ENCODE peak calls at places on chromosomes 13 and 19, in nine cellular contexts. One of them, this sample, is unnamed.

GRCh38 chr19:8423821-8424223 is 10.7 kb downstream of the MARCHF2 start:
- DNase-seq in brain microvascular endothelial cell: peak; percentile 97
- DNase-seq in progenitor cell of endocrine pancreas: peak; percentile 25
- DNase-seq in heart right ventricle: peak; percentile 96
- DNase-seq in left ventricle myocardium inferior: peak; percentile 94
- DNase-seq in PC-9: peak; percentile 91
- DNase-seq in type B pancreatic cell: no peak
- DNase-seq in IMR-90: peak; percentile 97
- DNase-seq in pancreas: peak; percentile 57
- DNase-seq in this sample: peak; percentile 82

GRCh38 chr19:660793-661426 is 2.1 kb downstream of the RNF126 start:
- DNase-seq in heart right ventricle: no peak
- DNase-seq in brain microvascular endothelial cell: no peak
- DNase-seq in left ventricle myocardium inferior: no peak
- DNase-seq in PC-9: no peak
- DNase-seq in pancreas: no peak
- DNase-seq in IMR-90: no peak
- DNase-seq in type B pancreatic cell: no peak
- DNase-seq in progenitor cell of endocrine pancreas: no peak
- DNase-seq in this sample: no peak

GRCh38 chr19:46776927-46777911 is 11.2 kb downstream of the SLC1A5 start:
- DNase-seq in PC-9: no peak
- DNase-seq in heart right ventricle: no peak
- DNase-seq in pancreas: no peak
- DNase-seq in progenitor cell of endocrine pancreas: no peak
- DNase-seq in type B pancreatic cell: no peak
- DNase-seq in IMR-90: no peak
- DNase-seq in left ventricle myocardium inferior: no peak
- DNase-seq in brain microvascular endothelial cell: no peak
- DNase-seq in this sample: peak; percentile 44

GRCh38 chr13:21671793-21672680 is 1.2 kb downstream of the FGF9 start:
- DNase-seq in pancreas: no peak
- DNase-seq in IMR-90: no peak
- DNase-seq in left ventricle myocardium inferior: no peak
- DNase-seq in brain microvascular endothelial cell: no peak
- DNase-seq in heart right ventricle: no peak
- DNase-seq in type B pancreatic cell: no peak
- DNase-seq in progenitor cell of endocrine pancreas: no peak
- DNase-seq in PC-9: no peak
- DNase-seq in this sample: no peak

GRCh38 chr13:99176309-99177276 is 24.1 kb upstream of the UBAC2 start:
- DNase-seq in PC-9: peak; percentile 76
- DNase-seq in pancreas: peak; percentile 50
- DNase-seq in left ventricle myocardium inferior: peak; percentile 65
- DNase-seq in type B pancreatic cell: peak; percentile 79
- DNase-seq in IMR-90: peak; percentile 43
- DNase-seq in brain microvascular endothelial cell: peak; percentile 38
- DNase-seq in progenitor cell of endocrine pancreas: peak; percentile 71
- DNase-seq in heart right ventricle: peak; percentile 73
- DNase-seq in this sample: peak; percentile 75

GRCh38 chr19:55080915-55081772 is 5.5 kb downstream of the EPS8L1 start:
- DNase-seq in IMR-90: peak; percentile 44
- DNase-seq in left ventricle myocardium inferior: peak; percentile 73
- DNase-seq in PC-9: no peak
- DNase-seq in brain microvascular endothelial cell: peak; percentile 73
- DNase-seq in pancreas: peak; percentile 72
- DNase-seq in progenitor cell of endocrine pancreas: peak; percentile 59
- DNase-seq in heart right ventricle: peak; percentile 73
- DNase-seq in type B pancreatic cell: no peak
- DNase-seq in this sample: peak; percentile 91

GRCh38 chr13:110964229-110965037 is 49.6 kb upstream of the ANKRD10 start:
- DNase-seq in heart right ventricle: no peak
- DNase-seq in progenitor cell of endocrine pancreas: no peak
- DNase-seq in type B pancreatic cell: no peak
- DNase-seq in left ventricle myocardium inferior: no peak
- DNase-seq in brain microvascular endothelial cell: no peak
- DNase-seq in PC-9: no peak
- DNase-seq in pancreas: no peak
- DNase-seq in IMR-90: no peak
- DNase-seq in this sample: no peak

GRCh38 chr19:42003506-42004294 is 9.7 kb upstream of the ATP1A3 start:
- DNase-seq in left ventricle myocardium inferior: no peak
- DNase-seq in IMR-90: no peak
- DNase-seq in heart right ventricle: no peak
- DNase-seq in progenitor cell of endocrine pancreas: no peak
- DNase-seq in type B pancreatic cell: no peak
- DNase-seq in pancreas: no peak
- DNase-seq in PC-9: no peak
- DNase-seq in brain microvascular endothelial cell: no peak
- DNase-seq in this sample: no peak

DNA sequence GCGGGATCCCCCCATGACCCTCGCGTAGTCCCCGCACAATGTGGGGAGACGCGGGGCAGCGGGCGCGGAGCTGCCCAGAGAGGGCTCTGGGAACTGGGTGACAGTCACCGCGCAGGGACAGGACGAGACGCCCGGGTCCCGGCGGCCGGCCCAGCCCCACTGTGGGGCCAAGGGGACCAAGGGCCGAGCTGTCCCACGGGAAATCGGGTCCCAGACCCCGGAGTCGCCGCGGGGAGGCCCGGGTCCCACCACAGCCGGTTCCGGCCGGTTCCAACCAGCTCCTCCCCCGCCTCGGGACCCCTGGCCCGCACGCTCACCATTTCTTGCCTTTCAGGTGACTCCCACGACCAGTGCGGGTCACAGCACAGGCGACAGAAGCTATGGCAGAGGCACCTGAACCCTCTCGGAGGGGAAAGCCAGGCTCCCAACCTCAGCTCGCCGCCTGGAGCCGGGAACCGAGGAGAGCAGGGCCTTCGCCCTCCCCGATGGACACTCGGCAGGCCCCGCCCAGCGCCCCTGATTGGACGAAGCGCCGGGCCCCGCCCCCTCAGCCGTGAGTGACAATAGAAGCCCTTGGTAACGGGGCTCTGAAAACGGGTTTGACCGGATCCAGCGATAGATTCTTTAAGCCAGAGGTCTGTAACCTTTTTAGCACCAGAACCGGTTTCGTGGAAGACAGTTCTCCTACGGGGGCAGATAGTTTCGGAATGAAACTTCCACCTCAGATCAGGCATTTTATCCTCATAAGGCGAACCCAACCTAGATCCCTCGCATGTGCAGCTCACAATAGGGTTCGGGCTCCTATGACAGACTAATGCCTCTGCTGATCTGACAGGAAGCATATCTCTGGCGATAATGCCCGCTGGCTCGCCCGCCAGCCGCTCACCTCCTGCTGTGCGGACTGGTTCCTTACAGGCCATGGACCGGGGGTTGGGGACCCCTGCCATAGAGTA is at the start of gene ZNF433:
- DNase-seq in heart right ventricle: peak; percentile 96
- DNase-seq in brain microvascular endothelial cell: peak; percentile 90
- DNase-seq in type B pancreatic cell: peak; percentile 94
- DNase-seq in progenitor cell of endocrine pancreas: peak; percentile 98
- DNase-seq in pancreas: peak; percentile 98
- DNase-seq in IMR-90: peak; percentile 71
- DNase-seq in left ventricle myocardium inferior: peak; percentile 96
- DNase-seq in PC-9: peak; percentile 96
- DNase-seq in this sample: peak; percentile 98
- TF ChIP-seq CTCF in heart right ventricle: no peak
- TF ChIP-seq CTCF in brain microvascular endothelial cell: no peak
- TF ChIP-seq CTCF in type B pancreatic cell: peak; percentile 18
- TF ChIP-seq CTCF in progenitor cell of endocrine pancreas: peak; percentile 10
- TF ChIP-seq CTCF in pancreas: no peak
- TF ChIP-seq CTCF in IMR-90: no peak
- TF ChIP-seq CTCF in left ventricle myocardium inferior: no peak
- TF ChIP-seq CTCF in PC-9: no peak
- TF ChIP-seq CTCF in this sample: no peak

GRCh38 chr13:113953561-113953960 is 20.3 kb downstream of the C13orf46 start:
- DNase-seq in type B pancreatic cell: no peak
- DNase-seq in brain microvascular endothelial cell: no peak
- DNase-seq in PC-9: no peak
- DNase-seq in heart right ventricle: no peak
- DNase-seq in progenitor cell of endocrine pancreas: no peak
- DNase-seq in IMR-90: no peak
- DNase-seq in pancreas: no peak
- DNase-seq in left ventricle myocardium inferior: peak; percentile 10
- DNase-seq in this sample: no peak

GRCh38 chr13:113955691-113956090 is 18.2 kb downstream of the C13orf46 start:
- DNase-seq in heart right ventricle: no peak
- DNase-seq in left ventricle myocardium inferior: no peak
- DNase-seq in progenitor cell of endocrine pancreas: no peak
- DNase-seq in PC-9: no peak
- DNase-seq in pancreas: no peak
- DNase-seq in type B pancreatic cell: no peak
- DNase-seq in IMR-90: no peak
- DNase-seq in brain microvascular endothelial cell: no peak
- DNase-seq in this sample: no peak

GRCh38 chr13:113955235-113955634 is 18.6 kb downstream of the C13orf46 start:
- DNase-seq in heart right ventricle: no peak
- DNase-seq in left ventricle myocardium inferior: no peak
- DNase-seq in type B pancreatic cell: no peak
- DNase-seq in progenitor cell of endocrine pancreas: no peak
- DNase-seq in pancreas: no peak
- DNase-seq in brain microvascular endothelial cell: no peak
- DNase-seq in IMR-90: no peak
- DNase-seq in PC-9: no peak
- DNase-seq in this sample: no peak

GRCh38 chr13:113952983-113953520 is 20.8 kb downstream of the C13orf46 start:
- DNase-seq in left ventricle myocardium inferior: no peak
- DNase-seq in brain microvascular endothelial cell: no peak
- DNase-seq in heart right ventricle: no peak
- DNase-seq in pancreas: no peak
- DNase-seq in type B pancreatic cell: no peak
- DNase-seq in progenitor cell of endocrine pancreas: no peak
- DNase-seq in PC-9: no peak
- DNase-seq in IMR-90: no peak
- DNase-seq in this sample: no peak

DNA sequence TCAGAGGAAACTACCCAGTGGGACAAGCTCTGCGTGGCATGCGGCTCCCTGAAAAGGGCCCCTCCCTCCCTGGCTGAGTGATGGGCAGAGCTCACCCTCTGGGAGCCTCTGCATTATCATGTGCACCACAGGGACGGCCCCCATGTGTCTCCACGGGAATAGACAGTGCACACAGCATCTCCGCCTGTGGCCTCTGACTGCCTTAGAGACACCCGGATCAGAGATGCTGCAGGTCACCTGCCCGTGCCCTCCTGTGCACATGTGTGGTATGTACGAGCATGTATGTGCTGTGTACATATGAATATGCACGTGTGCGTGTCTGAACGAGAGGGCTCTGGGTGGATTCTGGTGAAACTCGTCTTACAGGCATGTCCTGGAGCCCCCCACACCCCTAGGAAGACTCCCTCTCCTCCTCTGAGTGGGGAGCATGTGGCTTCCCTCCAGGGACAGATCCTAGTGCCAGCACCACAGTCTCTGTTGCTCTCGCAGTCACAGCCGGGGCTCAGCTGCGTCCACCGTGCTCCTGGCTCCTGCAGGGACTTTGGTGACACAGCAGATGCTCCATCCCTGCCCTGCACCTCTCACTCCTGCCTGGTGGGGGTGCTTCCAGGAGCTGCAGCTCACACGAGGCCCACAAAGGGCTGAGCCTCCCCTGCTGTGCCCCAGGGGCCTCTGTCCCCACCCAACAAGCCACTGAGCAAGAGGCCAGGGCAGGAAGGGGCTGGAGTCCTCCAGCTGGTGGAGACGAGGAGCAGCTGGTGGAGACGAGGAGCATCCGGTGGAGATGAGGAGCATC is 19.6 kb downstream of the C13orf46 start:
- DNase-seq in pancreas: no peak
- DNase-seq in IMR-90: no peak
- DNase-seq in left ventricle myocardium inferior: peak; percentile 9
- DNase-seq in progenitor cell of endocrine pancreas: no peak
- DNase-seq in heart right ventricle: no peak
- DNase-seq in brain microvascular endothelial cell: no peak
- DNase-seq in PC-9: no peak
- DNase-seq in type B pancreatic cell: no peak
- DNase-seq in this sample: no peak
- TF ChIP-seq CTCF in pancreas: no peak
- TF ChIP-seq CTCF in IMR-90: no peak
- TF ChIP-seq CTCF in left ventricle myocardium inferior: no peak
- TF ChIP-seq CTCF in progenitor cell of endocrine pancreas: no peak
- TF ChIP-seq CTCF in heart right ventricle: no peak
- TF ChIP-seq CTCF in brain microvascular endothelial cell: no peak
- TF ChIP-seq CTCF in PC-9: peak; percentile 28
- TF ChIP-seq CTCF in type B pancreatic cell: no peak
- TF ChIP-seq CTCF in this sample: no peak

DNA sequence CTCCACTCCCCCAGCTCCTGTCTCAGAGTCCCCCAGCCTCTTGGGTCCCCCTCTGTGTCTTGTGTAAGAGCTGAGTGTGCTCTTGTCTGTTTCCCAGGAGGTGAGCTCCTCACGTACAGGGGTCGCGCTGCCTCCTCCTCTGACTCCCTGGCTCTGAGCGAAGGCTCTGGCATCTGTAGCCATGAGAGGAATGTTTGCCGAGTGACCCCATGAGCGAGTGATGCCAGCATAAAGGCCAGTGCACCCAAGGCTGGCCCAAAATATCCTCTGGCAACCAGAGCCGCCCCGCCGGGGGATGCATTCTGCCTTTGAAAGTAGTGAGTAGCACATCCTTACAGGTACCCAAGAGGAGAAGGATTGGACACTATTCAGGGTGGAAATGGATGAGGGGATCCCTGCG is 26.2 kb upstream of the C19orf12 start:
- DNase-seq in left ventricle myocardium inferior: no peak
- DNase-seq in progenitor cell of endocrine pancreas: no peak
- DNase-seq in pancreas: no peak
- DNase-seq in type B pancreatic cell: no peak
- DNase-seq in brain microvascular endothelial cell: no peak
- DNase-seq in heart right ventricle: no peak
- DNase-seq in PC-9: no peak
- DNase-seq in IMR-90: no peak
- DNase-seq in this sample: no peak
- TF ChIP-seq CTCF in left ventricle myocardium inferior: no peak
- TF ChIP-seq CTCF in progenitor cell of endocrine pancreas: no peak
- TF ChIP-seq CTCF in pancreas: no peak
- TF ChIP-seq CTCF in type B pancreatic cell: no peak
- TF ChIP-seq CTCF in brain microvascular endothelial cell: no peak
- TF ChIP-seq CTCF in heart right ventricle: no peak
- TF ChIP-seq CTCF in PC-9: no peak
- TF ChIP-seq CTCF in IMR-90: no peak
- TF ChIP-seq CTCF in this sample: no peak

GRCh38 chr19:5519076-5519475 is 48.7 kb downstream of the TINCR start:
- DNase-seq in left ventricle myocardium inferior: no peak
- DNase-seq in progenitor cell of endocrine pancreas: no peak
- DNase-seq in pancreas: no peak
- DNase-seq in type B pancreatic cell: no peak
- DNase-seq in heart right ventricle: no peak
- DNase-seq in PC-9: no peak
- DNase-seq in IMR-90: no peak
- DNase-seq in brain microvascular endothelial cell: no peak
- DNase-seq in this sample: no peak

GRCh38 chr19:5520501-5520900 is 47.3 kb downstream of the TINCR start:
- DNase-seq in pancreas: no peak
- DNase-seq in heart right ventricle: no peak
- DNase-seq in left ventricle myocardium inferior: no peak
- DNase-seq in type B pancreatic cell: no peak
- DNase-seq in brain microvascular endothelial cell: no peak
- DNase-seq in IMR-90: no peak
- DNase-seq in progenitor cell of endocrine pancreas: no peak
- DNase-seq in PC-9: no peak
- DNase-seq in this sample: no peak

GRCh38 chr19:5514001-5514400 is 53.8 kb downstream of the TINCR start:
- DNase-seq in brain microvascular endothelial cell: no peak
- DNase-seq in PC-9: no peak
- DNase-seq in pancreas: no peak
- DNase-seq in type B pancreatic cell: no peak
- DNase-seq in left ventricle myocardium inferior: no peak
- DNase-seq in progenitor cell of endocrine pancreas: no peak
- DNase-seq in IMR-90: no peak
- DNase-seq in heart right ventricle: no peak
- DNase-seq in this sample: no peak

GRCh38 chr19:5515737-5516136 is 52.0 kb downstream of the TINCR start:
- DNase-seq in type B pancreatic cell: no peak
- DNase-seq in heart right ventricle: no peak
- DNase-seq in PC-9: no peak
- DNase-seq in IMR-90: no peak
- DNase-seq in brain microvascular endothelial cell: no peak
- DNase-seq in left ventricle myocardium inferior: no peak
- DNase-seq in progenitor cell of endocrine pancreas: no peak
- DNase-seq in pancreas: no peak
- DNase-seq in this sample: no peak
- TF ChIP-seq CTCF in type B pancreatic cell: peak; percentile 57
- TF ChIP-seq CTCF in heart right ventricle: no peak
- TF ChIP-seq CTCF in PC-9: no peak
- TF ChIP-seq CTCF in IMR-90: no peak
- TF ChIP-seq CTCF in brain microvascular endothelial cell: peak; percentile 44
- TF ChIP-seq CTCF in left ventricle myocardium inferior: no peak
- TF ChIP-seq CTCF in progenitor cell of endocrine pancreas: peak; percentile 36
- TF ChIP-seq CTCF in pancreas: no peak
- TF ChIP-seq CTCF in this sample: no peak

This sample was measured in RWPE1.